ENCODE peak calls at places on chromosomes 16 and 17, in six cellular contexts. J is IMR-90, L is neuronal stem cell, U is H9, W is H1, G is trophoblast cell. B is an unnamed sample.

GRCh38 chr16:67432491-67432890 is 1.6 kb downstream of the HSD11B2 start:
- DNase-seq in J (no peak), L (no peak), U (no peak), W (no peak), G (no peak), B (no peak)

GRCh38 chr17:18158022-18158600 is 25.5 kb upstream of the ALKBH5 start:
- DNase-seq in J (peak), L (peak), U (peak), W (peak), G (peak), B (peak)

GRCh38 chr16:55711959-55712876 is 56.4 kb downstream of the SLC6A2 start:
- DNase-seq in J (peak), L (peak), U (peak), W (no peak), G (peak), B (peak)

GRCh38 chr16:83689385-83689831 is 118.4 kb upstream of the HSBP1 start:
- DNase-seq in J (peak), L (no peak), U (no peak), W (no peak), G (peak), B (peak)

GRCh38 chr16:83615131-83615530 is 192.6 kb upstream of the HSBP1 start:
- DNase-seq in J (no peak), L (no peak), U (peak), W (no peak), G (no peak), B (peak)

GRCh38 chr16:15835136-15835878 is 21.5 kb downstream of the MYH11 start:
- DNase-seq in J (no peak), L (no peak), U (no peak), W (no peak), G (no peak), B (no peak)

GRCh38 chr17:45431531-45432404 is 902 bp downstream of the ARHGAP27 start:
- DNase-seq in J (peak), L (no peak), U (peak), W (peak), G (peak), B (peak)

GRCh38 chr16:14378684-14379467 is 251.2 kb downstream of the PARN start:
- DNase-seq in J (peak), L (no peak), U (no peak), W (no peak), G (peak), B (no peak)

GRCh38 chr17:43341705-43342600 is 56.8 kb upstream of the ARL4D start:
- DNase-seq in J (peak), L (no peak), U (no peak), W (no peak), G (no peak), B (peak)

GRCh38 chr16:12470311-12471229 is 333.1 kb downstream of the CPPED1 start:
- DNase-seq in J (peak), L (no peak), U (no peak), W (no peak), G (no peak), B (no peak)

GRCh38 chr17:42337442-42337841 is 49.1 kb downstream of the STAT5A start:
- DNase-seq in J (peak), L (no peak), U (no peak), W (no peak), G (peak), B (peak)

GRCh38 chr17:27577124-27577761 is 53.7 kb upstream of the LGALS9 start:
- DNase-seq in J (peak), L (no peak), U (peak), W (no peak), G (peak), B (peak)

GRCh38 chr17:37736428-37736827 is 8.4 kb downstream of the HNF1B start:
- DNase-seq in J (no peak), L (no peak), U (no peak), W (no peak), G (no peak), B (no peak)

GRCh38 chr16:27816561-27816960 is 247.0 kb downstream of the GSG1L start:
- DNase-seq in J (no peak), L (no peak), U (no peak), W (no peak), G (no peak), B (no peak)

GRCh38 chr17:4850236-4850635 is 17.1 kb downstream of the MINK1 start:
- DNase-seq in J (no peak), L (no peak), U (no peak), W (no peak), G (peak), B (no peak)

GRCh38 chr17:30332057-30332542 is 1.8 kb downstream of the TMIGD1 start:
- DNase-seq in J (peak), L (no peak), U (no peak), W (no peak), G (no peak), B (peak)

GRCh38 chr17:57422574-57423164 is 166.3 kb downstream of the MSI2 start:
- DNase-seq in J (peak), L (no peak), U (no peak), W (no peak), G (no peak), B (peak)

GRCh38 chr16:85235988-85236831 is 123.9 kb upstream of the CIBAR2 start:
- DNase-seq in J (no peak), L (no peak), U (no peak), W (no peak), G (no peak), B (peak)

GRCh38 chr17:34171245-34171818 is 83.8 kb upstream of the CCL2 start:
- DNase-seq in J (peak), L (peak), U (peak), W (no peak), G (peak), B (peak)

GRCh38 chr16:50047864-50048263 is 17.9 kb upstream of the HEATR3 start:
- DNase-seq in J (no peak), L (no peak), U (no peak), W (no peak), G (no peak), B (no peak)

DNA sequence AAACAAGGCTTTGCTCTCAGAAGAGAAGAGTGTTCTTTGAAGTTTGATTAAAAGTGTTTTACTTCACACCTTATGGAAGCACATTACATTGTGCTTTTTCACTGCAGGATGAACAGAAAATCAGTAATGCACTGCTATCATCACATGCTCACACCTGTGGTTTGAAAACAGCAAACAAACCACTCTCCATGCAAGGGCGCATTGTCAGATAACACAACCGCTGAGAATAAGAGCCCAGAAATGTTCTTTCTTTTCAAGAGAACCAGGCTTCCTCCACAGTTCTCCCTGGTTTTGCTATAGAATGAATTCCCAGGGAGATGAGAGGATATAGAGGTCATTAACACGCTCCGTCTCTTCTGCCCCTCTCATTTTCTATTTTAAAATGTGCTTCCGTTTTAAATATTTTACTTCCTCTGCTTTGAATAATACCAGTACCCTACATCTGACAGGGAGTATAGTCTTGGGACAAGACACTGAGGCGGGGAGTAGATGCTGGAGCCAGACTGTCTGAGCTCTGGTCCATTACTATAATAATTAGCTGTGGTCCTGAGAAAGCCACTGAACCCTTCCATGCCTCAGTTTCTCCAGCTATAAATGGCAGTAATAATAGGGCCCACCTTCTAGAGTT is 71.6 kb downstream of the CDK5R1 start:
- DNase-seq in J (no peak), L (no peak), U (no peak), W (no peak), G (no peak), B (no peak)
- H2AFZ ChIP-seq in J (no peak), L (peak), U (no peak), W (no peak), G (no peak), B (no peak)

DNA sequence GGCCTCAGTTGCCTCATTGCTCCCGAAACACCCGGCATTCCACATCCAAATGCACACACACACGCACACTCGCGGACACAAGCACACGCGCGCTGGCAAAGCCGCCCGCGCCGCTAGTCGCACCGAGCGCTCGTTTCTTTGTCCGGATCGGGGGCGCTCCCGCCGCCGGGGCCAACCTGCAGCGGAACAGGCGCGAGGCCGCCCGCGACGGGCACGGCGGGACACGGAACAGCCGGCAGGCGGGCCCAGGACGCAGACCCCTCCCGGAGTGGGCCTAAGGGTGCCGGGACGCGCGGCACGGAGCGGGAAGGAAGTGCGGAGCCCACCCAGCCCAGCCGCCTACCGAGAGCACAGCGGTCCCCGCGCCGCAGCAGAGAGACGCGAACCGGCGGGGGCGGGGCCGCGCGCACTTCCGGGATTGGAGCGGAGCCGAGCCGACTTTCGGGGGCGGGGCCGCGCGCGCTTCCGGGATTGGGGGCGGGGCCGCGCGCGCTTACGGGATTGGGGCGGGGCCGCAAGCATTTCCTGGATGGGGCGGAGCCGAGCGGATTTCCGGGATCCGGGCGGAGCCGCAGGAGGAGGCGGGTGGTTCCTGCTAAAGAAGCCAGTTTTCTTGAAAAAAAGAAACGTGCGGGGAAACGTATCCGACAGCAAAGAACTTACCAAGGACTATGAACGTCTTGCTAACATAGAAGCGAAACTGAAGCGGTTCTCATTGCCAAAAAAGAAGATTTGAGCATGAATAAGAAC is at the start of gene CYBC1:
- DNase-seq in J (peak), L (peak), U (peak), W (no peak), G (peak), B (peak)
- H3K23ac ChIP-seq in J (peak), L (peak), U (no peak), W (no peak), G (no peak), B (peak)

GRCh38 chr17:63974594-63975192 is 2.0 kb upstream of the SCN4A start:
- DNase-seq in J (peak), L (no peak), U (no peak), W (no peak), G (no peak), B (peak)
- H2BK120ac ChIP-seq in J (peak), L (no peak), U (no peak), W (no peak), G (no peak), B (no peak)

DNA sequence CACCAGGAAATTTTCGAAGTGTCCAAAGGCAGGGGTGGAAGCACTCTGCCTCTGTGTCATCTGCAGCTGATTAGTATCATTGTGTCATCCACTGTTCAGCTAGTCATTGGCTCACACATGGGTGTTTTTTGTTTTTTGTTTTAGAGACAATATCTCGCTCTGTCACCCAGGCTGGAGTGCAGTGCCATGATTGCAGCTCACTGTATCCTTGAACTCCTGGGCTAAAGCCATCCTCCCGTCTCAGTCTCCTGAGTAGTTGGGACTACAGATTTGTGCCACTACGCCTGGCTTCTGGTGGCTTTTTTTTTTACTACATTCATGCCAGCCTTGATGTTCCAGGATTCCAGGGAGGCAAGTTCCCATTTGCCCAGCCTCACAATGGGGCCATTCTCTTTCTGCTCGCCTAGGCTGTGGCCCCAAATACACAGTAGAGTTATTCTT is 32.5 kb upstream of the MYO18A start:
- DNase-seq in J (peak), L (no peak), U (no peak), W (no peak), G (no peak), B (no peak)
- H2AFZ ChIP-seq in J (no peak), L (no peak), U (no peak), W (no peak), G (no peak), B (no peak)

GRCh38 chr17:40363480-40363838 is 1.1 kb downstream of the GJD3 start:
- DNase-seq in J (no peak), L (no peak), U (no peak), W (no peak), G (no peak), B (no peak)
- H3K23ac ChIP-seq in J (no peak), L (peak), U (no peak), W (no peak), G (no peak), B (no peak)

GRCh38 chr17:32877164-32877764 is 340 bp upstream of the MYO1D start:
- DNase-seq in J (peak), L (peak), U (peak), W (peak), G (peak), B (peak)

GRCh38 chr17:32878211-32878610 is 1.3 kb upstream of the MYO1D start:
- DNase-seq in J (peak), L (no peak), U (no peak), W (no peak), G (no peak), B (no peak)

GRCh38 chr17:32875904-32876413 is 965 bp downstream of the MYO1D start:
- DNase-seq in J (peak), L (no peak), U (no peak), W (no peak), G (no peak), B (peak)

GRCh38 chr17:32875230-32875903 is 1.6 kb downstream of the MYO1D start:
- DNase-seq in J (no peak), L (no peak), U (no peak), W (no peak), G (no peak), B (no peak)

GRCh38 chr17:32876414-32877163 is at the start of gene MYO1D:
- DNase-seq in J (no peak), L (peak), U (peak), W (no peak), G (peak), B (no peak)
- H2BK120ac ChIP-seq in J (no peak), L (no peak), U (no peak), W (no peak), G (no peak), B (peak)

DNA sequence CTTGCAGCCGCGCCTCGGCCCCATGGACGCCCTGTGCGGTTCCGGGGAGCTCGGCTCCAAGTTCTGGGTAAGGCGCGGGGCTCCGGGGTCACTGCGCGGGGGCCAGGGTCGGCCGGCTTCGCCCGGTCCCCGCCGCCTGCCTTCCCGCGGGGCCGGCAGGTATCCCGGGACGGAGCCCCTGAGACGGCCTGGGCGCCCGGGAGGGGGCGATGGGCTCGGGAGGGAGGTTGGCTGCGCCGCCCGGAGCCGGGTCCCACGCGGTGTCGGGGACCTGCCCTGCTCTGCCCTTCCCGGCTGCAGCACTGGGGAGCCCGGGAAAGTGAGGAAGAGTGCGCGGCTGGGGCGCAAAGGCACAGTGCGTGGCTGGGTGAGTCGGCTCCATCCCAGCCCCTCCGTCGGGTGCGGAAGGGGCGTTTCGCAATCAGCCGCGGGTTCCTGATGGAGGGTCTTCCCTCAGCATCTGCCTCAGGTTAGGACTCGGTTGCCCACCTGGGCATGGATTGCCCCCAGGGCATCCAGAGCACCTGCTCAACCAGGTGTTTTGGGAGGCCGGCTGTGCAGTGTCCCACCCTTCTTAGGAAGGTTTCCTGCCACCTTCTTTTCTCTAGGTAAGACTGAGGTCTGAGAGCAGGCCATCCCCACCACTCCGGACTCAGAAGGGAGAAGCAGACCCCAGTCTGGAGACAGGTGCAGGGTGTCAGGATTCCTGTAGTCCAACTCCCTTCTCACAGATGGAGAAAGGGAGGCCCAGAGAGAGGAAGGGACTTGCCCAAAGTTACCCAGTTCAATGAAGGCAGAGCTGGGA is 436 bp downstream of the ABCC3 start:
- DNase-seq in J (no peak), L (no peak), U (no peak), W (no peak), G (no peak), B (no peak)
- H2AFZ ChIP-seq in J (peak), L (peak), U (no peak), W (peak), G (no peak), B (no peak)

DNA sequence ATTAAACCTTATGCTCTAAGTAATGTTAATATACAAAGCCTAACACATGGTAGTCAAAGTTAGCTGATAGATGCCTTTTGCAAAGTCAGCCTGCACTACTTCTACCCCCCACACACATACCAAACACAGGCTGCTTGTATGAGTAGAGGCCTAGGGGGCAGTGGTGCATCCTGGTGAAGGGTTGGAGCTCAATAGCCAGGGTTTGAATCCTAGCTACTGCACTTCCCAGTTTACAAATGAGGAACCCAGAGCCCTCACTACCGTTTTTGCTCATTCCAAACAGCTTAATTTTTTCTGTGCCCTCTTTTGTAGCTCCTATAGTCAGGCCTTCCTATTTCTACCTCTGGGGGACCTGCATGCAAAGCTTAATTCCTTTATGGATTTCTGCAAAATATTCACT is 18.9 kb upstream of the HYDIN start:
- DNase-seq in J (no peak), L (no peak), U (peak), W (no peak), G (no peak), B (no peak)
- H3K23ac ChIP-seq in J (no peak), L (no peak), U (no peak), W (no peak), G (no peak), B (no peak)

DNA sequence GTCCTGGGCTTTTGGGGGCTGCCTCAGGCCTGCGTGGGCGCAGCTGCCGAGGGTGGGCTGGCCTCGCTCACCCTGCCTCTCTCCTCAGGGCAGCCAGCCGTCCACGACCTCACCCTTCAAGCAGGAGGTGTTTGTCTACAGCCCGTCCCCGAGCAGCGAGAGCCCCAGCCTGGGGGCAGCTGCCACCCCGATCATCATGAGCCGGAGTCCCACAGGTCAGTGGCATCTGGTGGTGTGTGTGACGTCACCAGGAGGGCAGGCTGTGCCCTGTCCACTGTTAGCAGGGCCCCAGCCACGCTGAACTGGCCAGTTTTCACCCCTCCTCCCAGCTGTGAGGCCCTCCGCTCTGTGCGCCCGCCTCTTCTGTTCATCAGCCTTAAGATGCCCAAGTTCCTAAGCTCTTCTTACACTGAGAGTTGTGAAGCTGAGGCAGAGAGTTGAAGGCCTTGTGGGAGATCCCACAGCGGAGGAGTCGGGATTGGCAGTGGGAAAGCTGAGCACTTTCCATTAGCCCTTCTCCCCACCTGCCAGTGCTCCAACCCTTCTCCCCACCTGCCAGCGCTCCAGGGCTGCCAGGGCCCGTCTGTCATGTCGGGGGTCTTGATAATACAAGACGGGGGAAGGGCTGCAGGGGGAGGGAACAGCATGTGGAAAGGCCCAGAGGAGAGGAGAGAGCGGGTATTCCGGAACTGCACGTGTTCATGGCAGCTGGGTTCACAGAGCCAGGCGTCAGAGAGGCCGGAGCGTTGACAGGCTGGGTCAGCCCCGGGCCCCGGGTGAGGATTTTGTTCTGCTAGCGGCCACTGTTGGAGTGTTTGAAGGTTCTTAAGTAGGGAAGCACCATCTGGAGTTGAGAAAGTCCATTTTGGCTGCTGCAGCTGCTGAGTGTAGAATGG is 36.3 kb downstream of the OR1D5 start:
- DNase-seq in J (no peak), L (no peak), U (peak), W (no peak), G (no peak), B (no peak)
- H2BK120ac ChIP-seq in J (no peak), L (no peak), U (no peak), W (no peak), G (no peak), B (no peak)